ENCODE peak calls at places on chromosomes 16 and 17, in four cellular contexts. One of them, this sample, is unnamed.

GRCh38 chr16:75118943-75119539 is 2.5 kb upstream of the LDHD start:
- DNase-seq in progenitor cell of endocrine pancreas: no peak
- DNase-seq in BJ: no peak
- DNase-seq in bronchial epithelial cell: no peak
- DNase-seq in this sample: no peak

GRCh38 chr16:11852092-11852809 is 909 bp upstream of the RSL1D1 start:
- DNase-seq in BJ: no peak
- DNase-seq in bronchial epithelial cell: no peak
- DNase-seq in progenitor cell of endocrine pancreas: no peak
- DNase-seq in this sample: no peak

GRCh38 chr17:82058230-82058854 is 6.6 kb downstream of the GPS1 start:
- DNase-seq in bronchial epithelial cell: no peak
- DNase-seq in BJ: no peak
- DNase-seq in progenitor cell of endocrine pancreas: no peak
- DNase-seq in this sample: no peak

GRCh38 chr17:28908640-28909098 is 5.8 kb upstream of the DHRS13 start:
- DNase-seq in BJ: peak; percentile 40
- DNase-seq in progenitor cell of endocrine pancreas: no peak
- DNase-seq in bronchial epithelial cell: no peak
- DNase-seq in this sample: no peak

GRCh38 chr16:67902831-67903230 is 9.8 kb downstream of the PSKH1 start:
- DNase-seq in progenitor cell of endocrine pancreas: no peak
- DNase-seq in BJ: no peak
- DNase-seq in bronchial epithelial cell: no peak
- DNase-seq in this sample: no peak

GRCh38 chr16:11681977-11682654 is 13.9 kb downstream of the SNN start:
- DNase-seq in bronchial epithelial cell: no peak
- DNase-seq in BJ: no peak
- DNase-seq in progenitor cell of endocrine pancreas: no peak
- DNase-seq in this sample: peak; percentile 29

GRCh38 chr17:8746501-8747236 is 2.0 kb upstream of the CCDC42 start:
- DNase-seq in progenitor cell of endocrine pancreas: no peak
- DNase-seq in bronchial epithelial cell: no peak
- DNase-seq in BJ: no peak
- DNase-seq in this sample: no peak

GRCh38 chr17:62017496-62017895 is 47.6 kb downstream of the MED13 start:
- DNase-seq in progenitor cell of endocrine pancreas: no peak
- DNase-seq in bronchial epithelial cell: peak; percentile 29
- DNase-seq in BJ: peak; percentile 4
- DNase-seq in this sample: no peak

GRCh38 chr17:9924735-9925191 is 19.7 kb upstream of the RCVRN start:
- DNase-seq in progenitor cell of endocrine pancreas: no peak
- DNase-seq in BJ: no peak
- DNase-seq in bronchial epithelial cell: peak; percentile 56
- DNase-seq in this sample: peak; percentile 31

GRCh38 chr16:28092721-28093382 is 29.3 kb upstream of the GSG1L start:
- DNase-seq in progenitor cell of endocrine pancreas: no peak
- DNase-seq in bronchial epithelial cell: peak; percentile 9
- DNase-seq in BJ: no peak
- DNase-seq in this sample: no peak

GRCh38 chr16:85227924-85228462 is 115.7 kb upstream of the CIBAR2 start:
- DNase-seq in bronchial epithelial cell: peak; percentile 38
- DNase-seq in BJ: no peak
- DNase-seq in progenitor cell of endocrine pancreas: no peak
- DNase-seq in this sample: no peak

GRCh38 chr17:57211010-57211411 is 45.3 kb upstream of the MSI2 start:
- DNase-seq in progenitor cell of endocrine pancreas: no peak
- DNase-seq in BJ: no peak
- DNase-seq in bronchial epithelial cell: peak; percentile 63
- DNase-seq in this sample: no peak

GRCh38 chr17:81956607-81957589 is 4.1 kb downstream of the NOTUM start:
- DNase-seq in bronchial epithelial cell: no peak
- DNase-seq in BJ: no peak
- DNase-seq in progenitor cell of endocrine pancreas: no peak
- DNase-seq in this sample: no peak

GRCh38 chr16:59192551-59193199 is 458.6 kb upstream of the GOT2 start:
- DNase-seq in BJ: no peak
- DNase-seq in bronchial epithelial cell: no peak
- DNase-seq in progenitor cell of endocrine pancreas: no peak
- DNase-seq in this sample: no peak

GRCh38 chr16:69286941-69287713 is 24.0 kb upstream of the VPS4A start:
- DNase-seq in progenitor cell of endocrine pancreas: no peak
- DNase-seq in BJ: no peak
- DNase-seq in bronchial epithelial cell: peak; percentile 56
- DNase-seq in this sample: no peak

GRCh38 chr16:4190934-4191333 is 50.9 kb downstream of the SRL start:
- DNase-seq in progenitor cell of endocrine pancreas: no peak
- DNase-seq in BJ: no peak
- DNase-seq in bronchial epithelial cell: no peak
- DNase-seq in this sample: no peak

GRCh38 chr17:35906559-35907265 is 23.9 kb downstream of the RDM1 start:
- DNase-seq in BJ: no peak
- DNase-seq in bronchial epithelial cell: no peak
- DNase-seq in progenitor cell of endocrine pancreas: no peak
- DNase-seq in this sample: no peak

GRCh38 chr17:34110315-34110714 is 144.8 kb upstream of the CCL2 start:
- DNase-seq in progenitor cell of endocrine pancreas: no peak
- DNase-seq in BJ: no peak
- DNase-seq in bronchial epithelial cell: no peak
- DNase-seq in this sample: no peak

GRCh38 chr17:58694826-58695225 is 2.4 kb downstream of the RAD51C start:
- DNase-seq in bronchial epithelial cell: no peak
- DNase-seq in BJ: no peak
- DNase-seq in progenitor cell of endocrine pancreas: no peak
- DNase-seq in this sample: no peak

GRCh38 chr16:64165368-64165767 is 956.5 kb downstream of the CDH11 start:
- DNase-seq in progenitor cell of endocrine pancreas: no peak
- DNase-seq in BJ: no peak
- DNase-seq in bronchial epithelial cell: no peak
- DNase-seq in this sample: no peak

GRCh38 chr16:72894291-72895151 is 153.4 kb downstream of the ZFHX3 start:
- DNase-seq in bronchial epithelial cell: no peak
- DNase-seq in BJ: no peak
- DNase-seq in progenitor cell of endocrine pancreas: no peak
- DNase-seq in this sample: no peak

GRCh38 chr16:71536752-71537499 is 10.7 kb downstream of the CHST4 start:
- DNase-seq in BJ: no peak
- DNase-seq in progenitor cell of endocrine pancreas: no peak
- DNase-seq in bronchial epithelial cell: no peak
- DNase-seq in this sample: no peak

GRCh38 chr17:7563115-7563869 is 1.6 kb downstream of the SENP3 start:
- DNase-seq in bronchial epithelial cell: no peak
- DNase-seq in progenitor cell of endocrine pancreas: no peak
- DNase-seq in BJ: no peak
- DNase-seq in this sample: no peak

GRCh38 chr16:82263456-82264159 is 93.6 kb upstream of the MPHOSPH6 start:
- DNase-seq in BJ: no peak
- DNase-seq in bronchial epithelial cell: peak; percentile 54
- DNase-seq in progenitor cell of endocrine pancreas: peak; percentile 28
- DNase-seq in this sample: no peak

GRCh38 chr16:28504707-28505404 is 1.8 kb downstream of the IL27 start:
- DNase-seq in bronchial epithelial cell: no peak
- DNase-seq in progenitor cell of endocrine pancreas: no peak
- DNase-seq in BJ: no peak
- DNase-seq in this sample: no peak

GRCh38 chr16:61233718-61234117 is 802.5 kb downstream of the CDH8 start:
- DNase-seq in progenitor cell of endocrine pancreas: no peak
- DNase-seq in BJ: no peak
- DNase-seq in bronchial epithelial cell: no peak
- DNase-seq in this sample: no peak

GRCh38 chr16:58515871-58516767 is 802 bp downstream of the SETD6 start:
- DNase-seq in progenitor cell of endocrine pancreas: no peak
- DNase-seq in BJ: no peak
- DNase-seq in bronchial epithelial cell: peak; percentile 38
- DNase-seq in this sample: no peak

GRCh38 chr16:48409839-48410610 is 24.8 kb upstream of the SIAH1 start:
- DNase-seq in bronchial epithelial cell: peak; percentile 92
- DNase-seq in BJ: no peak
- DNase-seq in progenitor cell of endocrine pancreas: no peak
- DNase-seq in this sample: no peak

GRCh38 chr17:5272313-5272712 is 9.8 kb upstream of the RABEP1 start:
- DNase-seq in BJ: no peak
- DNase-seq in bronchial epithelial cell: peak; percentile 50
- DNase-seq in progenitor cell of endocrine pancreas: no peak
- DNase-seq in this sample: no peak
- TF ChIP-seq CTCF in BJ: no peak
- TF ChIP-seq CTCF in bronchial epithelial cell: no peak
- TF ChIP-seq CTCF in progenitor cell of endocrine pancreas: no peak
- TF ChIP-seq CTCF in this sample: no peak

GRCh38 chr17:69335018-69335417 is 8.1 kb upstream of the ABCA5 start:
- DNase-seq in BJ: no peak
- DNase-seq in bronchial epithelial cell: peak; percentile 73
- DNase-seq in progenitor cell of endocrine pancreas: no peak
- DNase-seq in this sample: no peak
- TF ChIP-seq CTCF in BJ: peak; percentile 52
- TF ChIP-seq CTCF in bronchial epithelial cell: peak; percentile 46
- TF ChIP-seq CTCF in progenitor cell of endocrine pancreas: peak; percentile 47
- TF ChIP-seq CTCF in this sample: no peak

DNA sequence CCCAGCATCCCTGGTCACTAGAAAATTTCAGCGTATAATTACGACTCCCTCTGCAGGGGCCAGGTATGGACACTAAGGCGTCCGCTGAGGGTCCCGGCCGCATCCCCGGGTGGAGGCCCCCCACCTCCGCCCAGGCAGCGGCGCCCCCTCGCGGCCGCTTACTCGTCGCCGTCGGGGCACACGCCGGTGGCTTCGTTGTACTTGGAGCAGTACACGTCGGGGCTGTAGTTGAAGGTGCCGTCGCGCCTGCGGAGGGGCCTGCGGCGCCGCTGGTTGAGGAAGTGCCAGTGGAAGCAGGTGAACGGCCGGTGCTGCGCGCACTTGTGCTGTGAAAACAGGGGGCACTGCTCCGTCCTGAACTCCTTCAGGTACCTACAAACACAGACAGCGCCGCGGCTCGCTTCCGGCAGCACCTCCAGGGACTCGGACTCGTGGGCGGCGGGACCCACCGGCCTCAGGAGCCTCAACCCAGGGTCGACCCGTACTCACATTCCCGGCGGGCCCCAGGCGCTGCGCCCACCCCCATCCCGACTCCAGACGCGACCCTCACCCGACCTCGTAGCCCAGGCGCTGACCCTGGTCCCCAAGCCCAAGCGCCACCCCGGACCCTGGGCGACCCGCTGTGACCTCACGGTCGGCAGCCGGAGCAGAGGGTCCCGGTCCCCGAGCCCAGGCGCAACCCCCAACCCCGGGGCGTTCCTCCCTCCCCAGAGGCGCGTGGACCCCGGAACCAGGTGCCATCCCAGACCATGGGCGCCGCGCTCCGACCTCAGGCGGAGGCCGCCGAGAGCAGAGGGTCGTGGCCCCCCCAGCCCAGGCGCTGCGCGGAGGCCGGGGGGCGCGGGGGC is 596 bp downstream of the UNKL start:
- DNase-seq in BJ: no peak
- DNase-seq in bronchial epithelial cell: peak; percentile 10
- DNase-seq in progenitor cell of endocrine pancreas: peak; percentile 56
- DNase-seq in this sample: peak; percentile 61
- TF ChIP-seq CTCF in BJ: peak; percentile 60
- TF ChIP-seq CTCF in bronchial epithelial cell: peak; percentile 66
- TF ChIP-seq CTCF in progenitor cell of endocrine pancreas: peak; percentile 69
- TF ChIP-seq CTCF in this sample: no peak

DNA sequence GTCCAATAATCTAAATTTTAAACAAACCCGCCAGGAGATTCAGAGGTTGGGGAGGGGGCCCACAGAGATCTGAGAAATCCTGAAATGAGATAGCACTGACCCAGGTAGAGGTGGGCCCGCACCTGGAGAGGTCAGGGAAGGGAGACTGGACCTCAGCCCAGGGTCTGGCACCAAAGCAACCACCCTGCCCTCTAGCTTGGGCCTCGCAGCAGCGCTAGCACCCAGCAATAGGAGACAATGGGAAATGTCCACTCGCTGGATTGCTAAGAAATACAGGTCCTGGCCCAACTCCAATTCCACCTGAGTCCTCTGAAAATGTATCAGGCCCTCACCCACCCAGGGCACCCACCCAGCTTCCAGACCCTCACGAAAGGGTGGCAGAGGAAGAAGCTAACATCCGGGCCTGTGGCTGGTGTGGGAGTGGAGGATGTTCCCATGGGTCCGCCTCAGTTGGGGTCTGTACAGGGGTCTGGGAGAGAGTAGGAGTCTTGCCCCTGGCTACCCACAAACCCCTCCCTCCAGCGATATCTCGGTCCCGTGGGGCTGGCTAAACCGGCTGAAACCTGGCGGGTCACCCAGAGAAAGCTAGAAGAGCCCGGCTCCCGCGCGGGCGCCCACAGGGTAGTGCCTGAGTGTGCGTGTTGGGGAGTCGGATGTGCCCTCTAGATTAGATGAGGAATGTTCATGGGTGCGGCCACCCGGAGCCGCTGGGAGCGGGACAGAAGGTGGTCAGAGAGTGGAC is 1.1 kb downstream of the PLLP start:
- DNase-seq in progenitor cell of endocrine pancreas: no peak
- DNase-seq in bronchial epithelial cell: no peak
- DNase-seq in BJ: no peak
- DNase-seq in this sample: no peak
- TF ChIP-seq CTCF in progenitor cell of endocrine pancreas: no peak
- TF ChIP-seq CTCF in bronchial epithelial cell: no peak
- TF ChIP-seq CTCF in BJ: no peak
- TF ChIP-seq CTCF in this sample: no peak

GRCh38 chr17:43199633-43200032 is 12.0 kb upstream of the TMEM106A start:
- DNase-seq in bronchial epithelial cell: no peak
- DNase-seq in progenitor cell of endocrine pancreas: no peak
- DNase-seq in BJ: no peak
- DNase-seq in this sample: no peak
- TF ChIP-seq CTCF in bronchial epithelial cell: no peak
- TF ChIP-seq CTCF in progenitor cell of endocrine pancreas: no peak
- TF ChIP-seq CTCF in BJ: no peak
- TF ChIP-seq CTCF in this sample: no peak

DNA sequence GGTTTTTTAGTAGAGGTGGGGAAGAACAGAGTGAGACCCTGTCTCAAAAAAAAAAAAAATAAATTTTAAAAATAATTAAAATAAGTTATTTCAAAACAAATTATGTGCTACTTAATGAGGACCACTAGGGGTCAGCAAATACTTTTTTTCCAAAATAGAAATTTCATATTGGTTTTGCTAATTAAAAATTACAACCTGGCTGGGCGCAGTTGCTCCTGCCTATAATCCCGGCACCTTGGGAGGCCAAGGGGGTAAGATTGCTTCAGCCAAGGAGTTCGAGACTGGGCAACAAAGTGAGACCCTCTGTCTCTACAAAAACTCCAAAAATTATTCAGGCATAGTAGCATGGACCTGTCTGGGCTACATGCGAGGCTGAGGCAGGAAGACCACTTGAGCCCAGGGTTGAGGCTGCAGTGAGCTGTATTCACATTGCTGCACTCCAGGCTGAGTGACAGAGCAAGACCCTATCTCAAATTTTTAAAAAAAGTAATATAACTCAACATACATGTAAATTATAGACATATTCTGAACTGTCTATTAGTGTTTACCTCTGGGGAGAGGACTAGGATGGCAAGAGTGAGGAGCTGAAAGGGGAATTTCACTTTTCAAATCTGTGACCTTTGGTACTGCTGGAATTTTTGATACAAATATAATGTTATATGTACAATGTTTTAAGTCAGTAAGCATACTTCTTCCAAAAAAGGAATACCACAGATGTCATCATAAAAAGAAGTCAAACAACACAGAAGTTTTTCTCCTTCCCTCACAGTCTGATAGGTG is 8.1 kb downstream of the MEIOB start:
- DNase-seq in progenitor cell of endocrine pancreas: no peak
- DNase-seq in bronchial epithelial cell: peak; percentile 36
- DNase-seq in BJ: no peak
- DNase-seq in this sample: no peak
- TF ChIP-seq CTCF in progenitor cell of endocrine pancreas: peak; percentile 74
- TF ChIP-seq CTCF in bronchial epithelial cell: peak; percentile 22
- TF ChIP-seq CTCF in BJ: peak; percentile 55
- TF ChIP-seq CTCF in this sample: no peak

GRCh38 chr16:97822-98221 is 19.8 kb downstream of the MPG start:
- DNase-seq in bronchial epithelial cell: no peak
- DNase-seq in BJ: no peak
- DNase-seq in progenitor cell of endocrine pancreas: no peak
- DNase-seq in this sample: no peak
- TF ChIP-seq CTCF in bronchial epithelial cell: no peak
- TF ChIP-seq CTCF in BJ: no peak
- TF ChIP-seq CTCF in progenitor cell of endocrine pancreas: no peak
- TF ChIP-seq CTCF in this sample: no peak